ENCODE peak calls at places on chromosomes 2 and 18, in ten cellular contexts. X is pancreas, A is BJ, K is stomach, E is adrenal gland, M is left lung, O is AG04450, U is heart left ventricle, I is GM12865, F is Panc1. Y is an unnamed sample.

GRCh38 chr18:69838620-69839411 is 108.9 kb downstream of the CD226 start:
- DNase-seq in U (no peak), A (no peak), X (no peak), O (no peak), E (no peak), I (peak), F (no peak), K (no peak), M (no peak), Y (no peak)

GRCh38 chr2:64092502-64092901 is 51.7 kb downstream of the PELI1 start:
- DNase-seq in O (no peak), K (no peak), F (no peak), X (no peak), A (no peak), E (no peak), I (peak), M (no peak), U (no peak), Y (no peak)

GRCh38 chr2:34012728-34013302 is 413.7 kb upstream of the FAM98A start:
- DNase-seq in X (peak), I (peak), E (peak), O (peak), F (peak), U (peak), K (peak), A (no peak), M (peak), Y (peak)

GRCh38 chr2:135164431-135164830 is 112.3 kb downstream of the RAB3GAP1 start:
- DNase-seq in U (no peak), X (no peak), I (no peak), F (no peak), K (no peak), A (peak), O (peak), M (no peak), E (no peak), Y (no peak)

GRCh38 chr2:164150601-164151000 is 414.8 kb upstream of the FIGN start:
- DNase-seq in K (no peak), F (no peak), I (no peak), A (no peak), X (no peak), E (no peak), O (no peak), M (no peak), U (no peak), Y (no peak)

GRCh38 chr2:42706836-42707235 is 57.1 kb downstream of the OXER1 start:
- DNase-seq in M (no peak), F (no peak), E (no peak), U (no peak), O (no peak), X (no peak), A (no peak), K (no peak), I (no peak), Y (no peak)

GRCh38 chr2:104889261-104890091 is 35.6 kb downstream of the POU3F3 start:
- DNase-seq in A (no peak), M (no peak), K (no peak), F (no peak), O (no peak), U (no peak), I (no peak), E (no peak), X (no peak), Y (no peak)

GRCh38 chr2:45067859-45068642 is 58.8 kb upstream of the SIX2 start:
- DNase-seq in M (no peak), E (no peak), K (no peak), O (no peak), I (no peak), X (no peak), F (no peak), A (no peak), U (no peak), Y (no peak)

GRCh38 chr18:13241083-13241892 is 22.7 kb downstream of the LDLRAD4 start:
- DNase-seq in E (peak), I (no peak), K (no peak), U (no peak), M (no peak), X (no peak), A (no peak), O (no peak), F (no peak), Y (peak)

GRCh38 chr2:26243643-26244478 is 571 bp downstream of the HADHA start:
- DNase-seq in I (peak), A (no peak), X (no peak), F (peak), K (peak), U (no peak), E (no peak), M (no peak), O (no peak), Y (no peak)

GRCh38 chr2:106057206-106057605 is 136.9 kb downstream of the UXS1 start:
- DNase-seq in I (peak), F (no peak), X (no peak), A (no peak), O (no peak), M (no peak), U (no peak), K (no peak), E (no peak), Y (no peak)

GRCh38 chr2:16402891-16403290 is 262.7 kb downstream of the CYRIA start:
- DNase-seq in O (no peak), F (no peak), M (no peak), I (no peak), K (no peak), X (no peak), E (no peak), U (no peak), A (no peak), Y (no peak)

GRCh38 chr2:235546436-235546835 is 52.6 kb downstream of the AGAP1 start:
- DNase-seq in K (no peak), F (no peak), A (no peak), I (no peak), M (no peak), O (no peak), E (no peak), X (no peak), U (peak), Y (peak)

GRCh38 chr2:182951948-182952663 is 85.7 kb upstream of the FRZB start:
- DNase-seq in X (no peak), K (no peak), A (no peak), E (no peak), F (no peak), O (no peak), I (peak), M (no peak), U (no peak), Y (no peak)

GRCh38 chr2:207617011-207617671 is 8.1 kb downstream of the METTL21A start:
- DNase-seq in K (no peak), M (no peak), O (peak), E (no peak), F (peak), I (no peak), A (peak), X (no peak), U (no peak), Y (no peak)

GRCh38 chr2:172977330-172978052 is 98.2 kb upstream of the MAP3K20 start:
- DNase-seq in U (no peak), X (no peak), F (no peak), K (no peak), I (no peak), O (no peak), E (no peak), A (no peak), M (no peak), Y (no peak)

GRCh38 chr2:111662039-111662740 is 221.8 kb downstream of the ANAPC1 start:
- DNase-seq in A (no peak), M (no peak), I (no peak), X (no peak), U (no peak), E (peak), K (no peak), F (peak), O (no peak), Y (no peak)

GRCh38 chr18:21099442-21099841 is 12.2 kb downstream of the ROCK1 start:
- DNase-seq in F (no peak), X (no peak), M (no peak), K (no peak), A (no peak), O (no peak), E (no peak), I (peak), U (no peak), Y (no peak)

GRCh38 chr2:173568054-173568453 is 213.4 kb downstream of the CDCA7 start:
- DNase-seq in X (no peak), O (no peak), K (no peak), F (no peak), M (no peak), U (no peak), I (peak), E (peak), A (no peak), Y (no peak)

GRCh38 chr18:69400976-69401474 is 337 bp downstream of the DOK6 start:
- DNase-seq in F (no peak), O (no peak), M (no peak), U (peak), E (no peak), X (peak), K (no peak), A (no peak), I (no peak), Y (peak)

GRCh38 chr2:222722327-222722946 is 51.0 kb downstream of the MOGAT1 start:
- DNase-seq in U (no peak), F (no peak), X (no peak), I (peak), E (no peak), K (no peak), M (no peak), A (peak), O (no peak), Y (no peak)

GRCh38 chr18:26458526-26459232 is 89.7 kb downstream of the KCTD1 start:
- DNase-seq in F (no peak), I (peak), K (no peak), M (no peak), O (no peak), U (no peak), X (no peak), E (no peak), A (no peak), Y (no peak)

GRCh38 chr2:223674998-223675609 is 72.9 kb upstream of the SCG2 start:
- DNase-seq in M (no peak), A (no peak), O (no peak), K (no peak), I (peak), U (no peak), X (no peak), F (no peak), E (no peak), Y (no peak)

GRCh38 chr2:8550932-8551621 is 130.8 kb upstream of the ID2 start:
- DNase-seq in E (peak), U (no peak), K (no peak), X (no peak), M (no peak), O (no peak), A (no peak), I (no peak), F (no peak), Y (no peak)

GRCh38 chr2:24409700-24410556 is 49.6 kb upstream of the ITSN2 start:
- DNase-seq in X (no peak), O (peak), F (peak), E (peak), M (no peak), U (no peak), I (peak), K (peak), A (no peak), Y (no peak)

GRCh38 chr2:234577191-234577590 is 80.3 kb upstream of the ARL4C start:
- DNase-seq in I (no peak), E (no peak), U (no peak), K (no peak), F (no peak), O (no peak), M (no peak), X (no peak), A (no peak), Y (no peak)

GRCh38 chr2:209002054-209002453 is 421.8 kb upstream of the MAP2 start:
- DNase-seq in A (no peak), M (no peak), I (no peak), O (no peak), U (no peak), X (no peak), F (no peak), E (no peak), K (no peak), Y (no peak)

GRCh38 chr2:9030882-9031645 is 27.6 kb upstream of the MBOAT2 start:
- DNase-seq in E (no peak), K (no peak), X (no peak), F (no peak), I (no peak), M (no peak), A (no peak), O (no peak), U (no peak), Y (no peak)

GRCh38 chr2:108449410-108450200 is 599 bp downstream of the GCC2 start:
- DNase-seq in O (no peak), F (no peak), K (peak), M (no peak), I (peak), X (no peak), E (no peak), A (no peak), U (no peak), Y (no peak)

GRCh38 chr2:180519276-180519675 is 461.1 kb upstream of the UBE2E3 start:
- DNase-seq in M (no peak), O (no peak), K (no peak), X (no peak), I (no peak), E (no peak), A (no peak), U (no peak), F (no peak), Y (no peak)

GRCh38 chr2:198815626-198816025 is 642.1 kb downstream of the SATB2 start:
- DNase-seq in E (no peak), K (no peak), A (no peak), I (no peak), U (no peak), O (no peak), X (no peak), F (no peak), M (no peak), Y (no peak)

GRCh38 chr2:42795871-42796301 is 3.5 kb upstream of the HAAO start:
- DNase-seq in X (no peak), M (no peak), E (no peak), U (no peak), F (no peak), A (no peak), O (peak), K (no peak), I (peak), Y (no peak)

GRCh38 chr2:188412190-188412589 is 120.5 kb downstream of the GULP1 start:
- DNase-seq in X (no peak), I (no peak), F (no peak), K (no peak), O (no peak), U (no peak), E (no peak), M (no peak), A (no peak), Y (no peak)

GRCh38 chr2:166360426-166360825 is 15.3 kb downstream of the SCN9A start:
- DNase-seq in F (no peak), E (no peak), I (no peak), X (no peak), K (no peak), M (no peak), U (no peak), O (no peak), A (no peak), Y (no peak)

GRCh38 chr18:13268035-13268700 is 49.6 kb downstream of the LDLRAD4 start:
- DNase-seq in U (peak), A (no peak), X (no peak), E (peak), F (no peak), M (no peak), I (no peak), K (peak), O (no peak), Y (no peak)

GRCh38 chr2:136238552-136239346 is 120.8 kb upstream of the CXCR4 start:
- DNase-seq in O (no peak), K (no peak), A (peak), I (peak), F (peak), E (no peak), M (no peak), U (no peak), X (no peak), Y (no peak)

GRCh38 chr2:200962821-200963128 is 685 bp downstream of the ORC2 start:
- DNase-seq in X (no peak), E (peak), U (no peak), A (no peak), M (no peak), K (no peak), O (no peak), I (no peak), F (no peak), Y (no peak)

DNA sequence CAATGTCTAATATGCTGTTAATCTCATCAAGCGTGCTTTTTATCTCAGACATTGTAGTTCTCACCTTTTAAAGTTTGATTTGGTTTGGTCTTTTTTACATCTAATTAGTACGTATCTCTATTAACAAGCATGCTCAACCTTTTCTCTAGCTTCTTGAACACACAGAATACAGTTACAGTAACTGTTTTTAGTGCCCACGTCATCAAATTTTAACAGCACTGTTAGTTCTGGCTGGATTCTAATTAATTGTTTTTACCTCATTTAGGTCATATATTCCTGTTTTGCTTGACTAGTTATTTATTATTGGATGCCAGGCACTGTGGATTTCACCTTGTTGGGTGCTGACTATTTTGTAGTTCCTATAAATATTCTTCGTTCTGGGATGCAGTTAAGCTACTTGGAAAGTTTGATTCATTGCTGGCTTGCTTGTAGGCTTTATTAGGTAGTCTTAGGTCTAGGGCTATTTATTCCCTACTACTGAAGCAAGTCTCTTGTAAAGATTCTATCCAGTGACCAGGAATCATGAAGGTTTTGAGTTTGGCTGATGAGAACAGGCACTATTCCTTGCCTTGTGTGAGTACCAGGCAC is 263.0 kb downstream of the ETAA1 start:
- DNase-seq in F (no peak), A (no peak), M (no peak), O (no peak), I (no peak), K (no peak), X (no peak), U (no peak), E (no peak), Y (no peak)
- H3K4me3 ChIP-seq in F (no peak), A (no peak), M (no peak), O (no peak), I (no peak), K (no peak), X (no peak), U (no peak), E (no peak), Y (no peak)

DNA sequence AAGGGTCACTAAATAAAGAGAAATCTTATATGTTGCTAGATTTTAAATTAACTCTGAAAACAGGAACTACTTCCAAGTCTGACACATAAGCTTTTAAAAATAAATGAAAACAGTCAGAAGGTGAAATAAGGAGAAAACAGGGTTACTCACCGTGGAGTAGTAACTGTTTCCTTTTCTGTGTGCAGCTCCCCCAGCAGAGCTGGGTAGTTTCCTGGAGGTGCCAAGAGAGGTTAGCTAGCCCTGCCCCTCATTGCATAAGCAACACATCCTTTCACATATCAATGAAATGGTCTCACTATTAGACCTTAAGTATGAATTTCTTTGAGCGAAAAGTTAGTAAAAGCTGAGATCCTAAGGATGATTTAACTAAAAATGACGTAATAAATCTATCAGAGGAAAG is 54.0 kb upstream of the GPR75 start:
- DNase-seq in F (no peak), X (no peak), A (no peak), M (no peak), O (no peak), I (peak), E (no peak), K (no peak), U (no peak), Y (no peak)
- H3K4me3 ChIP-seq in F (no peak), X (no peak), A (no peak), M (no peak), O (no peak), I (no peak), E (no peak), K (no peak), U (no peak), Y (no peak)

GRCh38 chr2:237733677-237734300 is 64.8 kb upstream of the RBM44 start:
- DNase-seq in X (no peak), M (no peak), A (no peak), O (no peak), K (peak), E (peak), U (no peak), F (no peak), I (no peak), Y (peak)
- H3K4me3 ChIP-seq in X (no peak), M (no peak), A (no peak), O (no peak), K (no peak), E (peak), U (peak), F (peak), I (no peak), Y (no peak)

GRCh38 chr18:22840606-22841144 is 92.5 kb upstream of the RBBP8 start:
- DNase-seq in X (no peak), F (no peak), A (peak), E (no peak), K (no peak), U (no peak), M (no peak), I (no peak), O (no peak), Y (no peak)
- H3K4me3 ChIP-seq in X (no peak), F (no peak), A (no peak), E (no peak), K (no peak), U (no peak), M (no peak), I (no peak), O (no peak), Y (no peak)

GRCh38 chr2:176468471-176468870 is 199.2 kb downstream of the MTX2 start:
- DNase-seq in K (no peak), M (no peak), A (no peak), F (no peak), U (no peak), O (no peak), I (no peak), E (no peak), X (no peak), Y (no peak)

GRCh38 chr2:176464886-176465564 is 195.8 kb downstream of the MTX2 start:
- DNase-seq in F (no peak), E (peak), I (peak), A (no peak), O (no peak), K (no peak), M (no peak), X (no peak), U (no peak), Y (no peak)

GRCh38 chr2:176470713-176471112 is 201.5 kb downstream of the MTX2 start:
- DNase-seq in A (no peak), U (no peak), F (no peak), K (no peak), E (no peak), M (no peak), X (no peak), O (no peak), I (no peak), Y (no peak)

GRCh38 chr2:176463527-176463926 is 194.3 kb downstream of the MTX2 start:
- DNase-seq in I (no peak), A (no peak), F (no peak), K (no peak), O (no peak), X (no peak), U (no peak), E (no peak), M (no peak), Y (no peak)

DNA sequence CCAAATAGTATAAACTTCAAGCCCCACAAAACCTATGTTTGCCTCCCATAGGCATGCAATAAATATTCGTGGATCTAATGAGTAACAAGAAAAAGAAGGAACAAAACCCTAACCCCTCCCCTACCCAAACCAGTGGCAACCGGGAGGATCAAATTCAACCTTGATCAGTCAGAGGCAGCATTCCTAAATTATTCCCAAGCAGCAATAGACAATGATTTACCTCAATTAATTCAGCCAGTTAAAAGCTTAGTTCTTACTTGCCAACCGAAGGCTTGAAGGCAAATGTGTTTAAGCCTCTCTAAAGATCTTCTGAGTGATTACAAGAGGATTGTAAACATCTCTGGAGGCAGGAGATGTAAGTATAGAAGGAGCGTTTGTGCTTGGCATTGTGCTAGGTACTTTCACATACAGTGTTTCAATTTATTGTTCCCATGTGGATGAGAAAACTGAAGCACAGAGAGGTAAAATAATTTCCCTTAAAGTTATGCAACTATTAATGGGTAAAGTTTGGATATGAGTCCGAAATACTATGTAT is 197.7 kb downstream of the MTX2 start:
- DNase-seq in M (no peak), O (no peak), K (no peak), I (no peak), U (no peak), X (no peak), E (no peak), F (no peak), A (no peak), Y (no peak)
- H3K4me3 ChIP-seq in M (no peak), O (no peak), K (no peak), I (no peak), U (no peak), X (no peak), E (no peak), F (no peak), A (no peak), Y (no peak)

GRCh38 chr2:36530983-36531354 is 67.0 kb downstream of the FEZ2 start:
- DNase-seq in F (no peak), K (no peak), A (no peak), O (no peak), E (no peak), X (no peak), I (peak), M (no peak), U (no peak), Y (no peak)
- H3K4me3 ChIP-seq in F (no peak), K (no peak), A (no peak), O (no peak), E (no peak), X (no peak), I (no peak), M (no peak), U (no peak), Y (no peak)

Y was measured in right lobe of liver.